ENCODE peak calls at places on chromosome 19, in nine cellular contexts. S, Q, Y, J, Z, E, N, R and O are unnamed samples.

GRCh38 chr19:57655443-57655842 is 13.3 kb upstream of the ZSCAN4 start:
- DNase-seq in S (no peak), Q (no peak), Y (no peak), J (no peak), Z (no peak), E (no peak), N (no peak), R (no peak), O (no peak)

GRCh38 chr19:17706750-17707181 is 12.5 kb upstream of the MAP1S start:
- DNase-seq in S (no peak), Q (no peak), Y (no peak), J (no peak), Z (no peak), E (no peak), N (no peak), R (peak; percentile 86), O (peak; percentile 26)

GRCh38 chr19:22620912-22621311 is 13.2 kb upstream of the ZNF492 start:
- DNase-seq in S (no peak), Q (no peak), Y (no peak), J (no peak), Z (no peak), E (no peak), N (no peak), R (no peak), O (no peak)

GRCh38 chr19:12000152-12000981 is 35.1 kb downstream of the ZNF433 start:
- DNase-seq in S (no peak), Q (no peak), Y (no peak), J (no peak), Z (no peak), E (no peak), N (no peak), R (no peak), O (no peak)

GRCh38 chr19:2906631-2907195 is 6.0 kb downstream of the ZNF57 start:
- DNase-seq in S (no peak), Q (no peak), Y (no peak), J (no peak), Z (no peak), E (no peak), N (no peak), R (no peak), O (no peak)

GRCh38 chr19:11261902-11262839 is at the start of gene DOCK6:
- DNase-seq in S (no peak), Q (no peak), Y (peak; percentile 56), J (peak; percentile 42), Z (no peak), E (peak; percentile 55), N (no peak), R (peak; percentile 80), O (no peak)

GRCh38 chr19:56838930-56839664 is 1.4 kb downstream of the PEG3 start:
- DNase-seq in S (peak; percentile 98), Q (peak; percentile 100), Y (peak; percentile 94), J (peak; percentile 95), Z (peak; percentile 99), E (peak; percentile 100), N (peak; percentile 95), R (no peak), O (no peak)

GRCh38 chr19:29104605-29105241 is 108.2 kb downstream of the UQCRFS1 start:
- DNase-seq in S (no peak), Q (no peak), Y (no peak), J (no peak), Z (no peak), E (no peak), N (no peak), R (no peak), O (no peak)

GRCh38 chr19:9078651-9079050 is 8.2 kb upstream of the OR1M1 start:
- DNase-seq in S (no peak), Q (no peak), Y (no peak), J (no peak), Z (no peak), E (no peak), N (no peak), R (no peak), O (no peak)

GRCh38 chr19:44722131-44723121 is 23.5 kb downstream of the CEACAM16 start:
- DNase-seq in S (no peak), Q (no peak), Y (no peak), J (no peak), Z (no peak), E (no peak), N (no peak), R (no peak), O (no peak)

GRCh38 chr19:54489341-54489740 is 13.3 kb upstream of the LAIR2 start:
- DNase-seq in S (no peak), Q (no peak), Y (no peak), J (no peak), Z (no peak), E (no peak), N (no peak), R (no peak), O (no peak)

GRCh38 chr19:2561895-2562294 is 86.0 kb downstream of the GADD45B start:
- DNase-seq in S (no peak), Q (no peak), Y (no peak), J (no peak), Z (no peak), E (no peak), N (peak; percentile 54), R (no peak), O (no peak)

GRCh38 chr19:56119585-56119978 is 1.5 kb downstream of the ZNF787 start:
- DNase-seq in S (no peak), Q (no peak), Y (no peak), J (no peak), Z (no peak), E (no peak), N (no peak), R (no peak), O (no peak)

DNA sequence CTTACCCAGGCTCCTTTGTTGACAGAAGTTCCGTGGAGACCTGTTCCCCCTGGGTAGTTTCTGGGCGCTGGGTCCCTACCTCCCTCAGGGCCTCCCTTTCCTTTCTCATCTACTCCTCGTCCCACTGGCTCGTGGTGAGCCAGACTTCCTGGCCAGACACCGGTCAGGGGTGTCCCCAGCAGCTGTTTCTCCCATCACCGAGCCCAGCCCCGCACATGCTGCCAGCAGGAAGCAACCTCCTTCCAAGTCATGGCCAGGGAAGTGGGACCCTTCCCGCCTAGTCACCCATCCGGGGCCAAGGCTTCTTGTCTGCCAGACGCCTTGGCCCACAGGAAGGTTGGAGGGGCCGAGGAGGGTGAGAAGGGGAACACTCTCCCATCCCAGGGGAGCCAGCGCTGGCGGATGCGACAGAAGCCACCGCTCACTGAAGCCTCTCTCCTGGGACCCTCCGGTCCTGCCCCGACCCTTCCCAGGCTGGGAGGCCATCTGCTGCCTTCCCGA is 5.7 kb downstream of the PAK4 start:
- DNase-seq in S (no peak), Q (no peak), Y (peak; percentile 75), J (no peak), Z (no peak), E (peak; percentile 86), N (peak; percentile 85), R (no peak), O (no peak)
- H3K4me1 ChIP-seq in S (peaks cover 8% of the 10 kb centered on the region), Q (no peaks in the 10 kb centered on the region), Y (peaks cover 63% of the 10 kb centered on the region), J (peaks cover 22% of the 10 kb centered on the region), Z (peaks cover 85% of the 10 kb centered on the region), E (peaks cover 73% of the 10 kb centered on the region), N (peaks cover 28% of the 10 kb centered on the region), R (peaks cover 45% of the 10 kb centered on the region), O (peaks cover 36% of the 10 kb centered on the region)

DNA sequence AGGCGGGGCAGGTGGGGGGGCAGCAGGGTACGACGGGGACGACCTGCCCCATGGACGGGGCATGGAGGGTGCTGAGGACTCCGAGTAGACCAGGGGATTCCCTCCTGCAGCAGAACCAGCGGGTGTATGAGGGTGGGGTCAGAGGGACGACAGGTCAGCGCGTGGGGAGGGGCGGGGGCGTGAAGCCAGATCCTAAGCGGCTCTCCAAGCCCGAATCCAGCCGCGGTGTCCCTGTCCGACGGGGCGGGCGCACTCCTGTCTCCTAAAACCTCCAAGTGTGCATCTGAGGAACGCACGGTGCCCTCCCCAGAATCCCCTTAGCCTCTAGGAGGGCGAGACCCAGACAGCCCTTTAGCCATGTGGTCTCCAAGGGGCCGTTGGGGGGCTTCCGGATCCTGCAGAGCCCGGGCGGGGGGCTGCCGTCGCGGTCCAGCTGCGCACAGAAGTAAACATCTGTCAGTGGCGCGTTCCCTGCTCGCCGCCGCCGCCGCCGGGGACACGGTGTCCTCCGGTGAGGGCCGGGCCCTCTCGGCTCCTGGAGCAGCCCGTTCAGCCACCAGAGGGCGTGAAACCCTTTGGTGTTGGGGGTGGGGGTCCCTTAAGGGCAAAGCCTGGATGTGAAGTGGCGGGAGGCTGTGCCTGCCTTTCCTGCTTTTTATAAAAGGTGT is 732 bp downstream of the NRTN start:
- DNase-seq in S (no peak), Q (no peak), Y (peak; percentile 77), J (no peak), Z (no peak), E (peak; percentile 82), N (peak; percentile 83), R (peak; percentile 97), O (peak; percentile 93)
- TF ChIP-seq CTCF in S (peak; percentile 55), Q (no peak), Y (peak; percentile 44), J (no peak), Z (peak; percentile 57), E (peak; percentile 67), N (peak; percentile 72), R (peak; percentile 87), O (peak; percentile 79)

GRCh38 chr19:7435602-7436001 is 53.2 kb downstream of the PEX11G start:
- DNase-seq in S (no peak), Q (no peak), Y (no peak), J (no peak), Z (no peak), E (no peak), N (no peak), R (no peak), O (no peak)
- H3K27ac ChIP-seq in S (no peak overlapping the region), Q (no peak overlapping the region), Y (no peak overlapping the region), J (no peak overlapping the region), Z (no peak overlapping the region), E (no peak overlapping the region), N (no peak overlapping the region), R (no peak overlapping the region), O (no peak overlapping the region)

GRCh38 chr19:1355974-1356865 is 27.5 kb upstream of the NDUFS7 start:
- DNase-seq in S (no peak), Q (no peak), Y (no peak), J (peak; percentile 55), Z (no peak), E (peak; percentile 44), N (no peak), R (peak; percentile 27), O (no peak)
- H3K4me1 ChIP-seq in S (peaks cover 3% of the 10 kb centered on the region), Q (no peaks in the 10 kb centered on the region), Y (peaks cover 31% of the 10 kb centered on the region), J (peaks cover 23% of the 10 kb centered on the region), Z (peaks cover 39% of the 10 kb centered on the region), E (peaks cover 21% of the 10 kb centered on the region), N (peaks cover 20% of the 10 kb centered on the region), R (peaks cover 55% of the 10 kb centered on the region), O (peaks cover 12% of the 10 kb centered on the region)

DNA sequence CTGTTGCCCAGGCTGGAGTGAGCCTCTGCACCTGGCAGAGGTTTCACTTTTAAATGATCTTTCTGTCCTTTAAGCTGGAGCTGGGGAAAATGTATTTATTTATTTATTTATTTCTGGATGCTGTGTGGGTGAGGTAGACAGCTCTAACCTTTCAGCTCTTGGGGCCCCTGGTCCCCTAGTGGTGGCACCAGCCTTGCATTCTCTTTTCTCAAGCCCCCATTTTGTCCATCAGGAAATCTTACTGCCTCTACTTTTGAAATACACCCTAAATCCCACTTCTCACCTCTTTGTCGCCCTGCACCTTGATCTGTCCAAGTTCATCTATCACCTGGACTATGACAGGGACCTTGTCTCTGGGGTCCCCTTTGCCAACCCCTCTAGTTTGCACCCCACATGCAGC is 2.1 kb upstream of the B9D2 start:
- DNase-seq in S (no peak), Q (no peak), Y (no peak), J (no peak), Z (no peak), E (no peak), N (no peak), R (no peak), O (no peak)
- TF ChIP-seq CTCF in S (no peak), Q (no peak), Y (no peak), J (no peak), Z (no peak), E (no peak), N (no peak), R (peak; percentile 21), O (peak; percentile 14)